ENCODE peak calls at places on chromosome 14, in four cellular contexts. One of them, this sample, is unnamed.

GRCh38 chr14:68047910-68048309 is 228.3 kb downstream of the RAD51B start:
- DNase-seq in HCT116: no peak
- DNase-seq in HL-60: no peak
- DNase-seq in A549: no peak
- DNase-seq in this sample: no peak

GRCh38 chr14:51650721-51651387 is 856 bp upstream of the FRMD6 start:
- DNase-seq in HL-60: no peak
- DNase-seq in HCT116: no peak
- DNase-seq in A549: no peak
- DNase-seq in this sample: peak

GRCh38 chr14:41973178-41973577 is 366.5 kb downstream of the LRFN5 start:
- DNase-seq in A549: no peak
- DNase-seq in HL-60: peak
- DNase-seq in HCT116: no peak
- DNase-seq in this sample: no peak

GRCh38 chr14:68141531-68142088 is 322.0 kb downstream of the RAD51B start:
- DNase-seq in HL-60: no peak
- DNase-seq in HCT116: peak
- DNase-seq in A549: no peak
- DNase-seq in this sample: no peak

GRCh38 chr14:89669209-89669608 is 252.2 kb upstream of the FOXN3 start:
- DNase-seq in A549: no peak
- DNase-seq in HCT116: no peak
- DNase-seq in HL-60: peak
- DNase-seq in this sample: no peak

GRCh38 chr14:33916663-33917565 is 34.0 kb downstream of the EGLN3 start:
- DNase-seq in A549: peak
- DNase-seq in HL-60: no peak
- DNase-seq in HCT116: no peak
- DNase-seq in this sample: no peak

GRCh38 chr14:101979666-101980065 is 15.3 kb downstream of the DYNC1H1 start:
- DNase-seq in HL-60: no peak
- DNase-seq in A549: no peak
- DNase-seq in HCT116: no peak
- DNase-seq in this sample: no peak

GRCh38 chr14:37078131-37078530 is 94.3 kb downstream of the SLC25A21 start:
- DNase-seq in A549: no peak
- DNase-seq in HCT116: no peak
- DNase-seq in HL-60: no peak
- DNase-seq in this sample: no peak

GRCh38 chr14:95482967-95483842 is 33.2 kb downstream of the SYNE3 start:
- DNase-seq in HCT116: peak
- DNase-seq in HL-60: no peak
- DNase-seq in A549: peak
- DNase-seq in this sample: no peak

GRCh38 chr14:50003213-50004021 is 110.5 kb downstream of the ARF6 start:
- DNase-seq in HL-60: no peak
- DNase-seq in A549: peak
- DNase-seq in HCT116: peak
- DNase-seq in this sample: peak

GRCh38 chr14:101797785-101798342 is 36.4 kb downstream of the PPP2R5C start:
- DNase-seq in HL-60: no peak
- DNase-seq in A549: no peak
- DNase-seq in HCT116: no peak
- DNase-seq in this sample: no peak

GRCh38 chr14:88030892-88031291 is 26.0 kb downstream of the GPR65 start:
- DNase-seq in HL-60: no peak
- DNase-seq in A549: no peak
- DNase-seq in HCT116: no peak
- DNase-seq in this sample: no peak

GRCh38 chr14:21231020-21231652 is 38.1 kb downstream of the HNRNPC start:
- DNase-seq in HCT116: no peak
- DNase-seq in HL-60: no peak
- DNase-seq in A549: no peak
- DNase-seq in this sample: no peak

GRCh38 chr14:71731096-71731495 is 201.1 kb upstream of the RGS6 start:
- DNase-seq in HL-60: no peak
- DNase-seq in HCT116: no peak
- DNase-seq in A549: no peak
- DNase-seq in this sample: no peak

GRCh38 chr14:99357856-99358390 is 85.9 kb upstream of the BCL11B start:
- DNase-seq in HL-60: no peak
- DNase-seq in A549: no peak
- DNase-seq in HCT116: no peak
- DNase-seq in this sample: no peak

GRCh38 chr14:96088131-96088880 is 49.1 kb downstream of the C14orf132 start:
- DNase-seq in HCT116: no peak
- DNase-seq in A549: no peak
- DNase-seq in HL-60: no peak
- DNase-seq in this sample: no peak

GRCh38 chr14:90500665-90501370 is 104.0 kb downstream of the CALM1 start:
- DNase-seq in A549: no peak
- DNase-seq in HCT116: no peak
- DNase-seq in HL-60: peak
- DNase-seq in this sample: no peak

GRCh38 chr14:46053221-46053620 is 598.4 kb downstream of the RPL10L start:
- DNase-seq in A549: no peak
- DNase-seq in HL-60: no peak
- DNase-seq in HCT116: no peak
- DNase-seq in this sample: no peak

GRCh38 chr14:65993103-65993502 is 493.1 kb upstream of the CCDC196 start:
- DNase-seq in A549: no peak
- DNase-seq in HCT116: no peak
- DNase-seq in HL-60: no peak
- DNase-seq in this sample: no peak

GRCh38 chr14:81402123-81402495 is 2.0 kb upstream of the STON2 start:
- DNase-seq in HCT116: no peak
- DNase-seq in HL-60: no peak
- DNase-seq in A549: no peak
- DNase-seq in this sample: no peak

GRCh38 chr14:67557118-67557517 is 24.0 kb downstream of the PLEKHH1 start:
- DNase-seq in HL-60: no peak
- DNase-seq in A549: no peak
- DNase-seq in HCT116: no peak
- DNase-seq in this sample: peak

GRCh38 chr14:63045612-63046320 is 508 bp upstream of the KCNH5 start:
- DNase-seq in HCT116: no peak
- DNase-seq in HL-60: no peak
- DNase-seq in A549: peak
- DNase-seq in this sample: peak

GRCh38 chr14:45838597-45838996 is 585.6 kb upstream of the MIS18BP1 start:
- DNase-seq in A549: no peak
- DNase-seq in HL-60: no peak
- DNase-seq in HCT116: no peak
- DNase-seq in this sample: peak

GRCh38 chr14:66746316-66747006 is 238.5 kb downstream of the GPHN start:
- DNase-seq in HCT116: peak
- DNase-seq in HL-60: no peak
- DNase-seq in A549: peak
- DNase-seq in this sample: peak

GRCh38 chr14:96294246-96294645 is 38.2 kb downstream of the BDKRB1 start:
- DNase-seq in HCT116: no peak
- DNase-seq in A549: no peak
- DNase-seq in HL-60: no peak
- DNase-seq in this sample: no peak

GRCh38 chr14:44700184-44700583 is 193.1 kb upstream of the FSCB start:
- DNase-seq in HCT116: no peak
- DNase-seq in HL-60: no peak
- DNase-seq in A549: no peak
- DNase-seq in this sample: no peak

GRCh38 chr14:98904677-98905076 is 367.3 kb downstream of the BCL11B start:
- DNase-seq in HL-60: no peak
- DNase-seq in HCT116: no peak
- DNase-seq in A549: no peak
- DNase-seq in this sample: no peak

DNA sequence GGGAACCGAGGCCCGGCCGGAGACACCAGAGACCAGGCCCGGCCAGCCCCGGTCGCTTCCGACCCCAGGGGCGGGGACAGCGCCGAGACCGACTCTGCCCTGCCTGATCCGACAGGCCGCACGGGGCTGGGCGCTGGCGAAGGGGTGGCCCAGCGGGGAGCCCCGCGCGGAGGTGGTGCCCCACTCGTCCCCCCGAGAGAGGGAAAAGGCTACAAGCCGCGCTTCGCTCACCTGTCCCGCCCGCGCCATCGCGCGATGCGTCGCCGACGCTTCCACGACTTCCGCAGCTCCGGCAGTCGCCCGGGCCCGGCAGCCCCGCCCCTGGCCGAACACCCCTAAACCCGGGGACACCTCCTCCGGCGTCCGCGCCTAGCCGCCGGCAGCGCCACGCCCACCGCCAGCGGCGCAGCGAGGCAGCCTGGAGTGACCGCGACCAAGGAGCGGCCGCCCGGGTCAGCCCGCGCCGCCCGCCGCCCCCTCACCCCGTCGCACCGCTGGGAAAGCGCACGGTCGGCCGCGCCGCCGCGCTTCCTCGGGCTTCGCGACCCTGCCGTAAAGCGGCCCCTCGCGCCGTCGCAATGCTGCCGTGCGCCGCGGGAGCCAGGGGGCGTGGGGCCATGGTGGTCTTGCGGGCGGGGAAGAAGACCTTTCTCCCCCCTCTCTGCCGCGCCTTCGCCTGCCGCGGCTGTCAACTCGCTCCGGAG is at the start of the genes BAG5 and COA8:
- DNase-seq in A549: peak
- DNase-seq in HL-60: peak
- DNase-seq in HCT116: peak
- DNase-seq in this sample: peak
- TF ChIP-seq REST in A549: peak
- TF ChIP-seq REST in HL-60: no peak
- TF ChIP-seq REST in HCT116: no peak
- TF ChIP-seq REST in this sample: no peak

DNA sequence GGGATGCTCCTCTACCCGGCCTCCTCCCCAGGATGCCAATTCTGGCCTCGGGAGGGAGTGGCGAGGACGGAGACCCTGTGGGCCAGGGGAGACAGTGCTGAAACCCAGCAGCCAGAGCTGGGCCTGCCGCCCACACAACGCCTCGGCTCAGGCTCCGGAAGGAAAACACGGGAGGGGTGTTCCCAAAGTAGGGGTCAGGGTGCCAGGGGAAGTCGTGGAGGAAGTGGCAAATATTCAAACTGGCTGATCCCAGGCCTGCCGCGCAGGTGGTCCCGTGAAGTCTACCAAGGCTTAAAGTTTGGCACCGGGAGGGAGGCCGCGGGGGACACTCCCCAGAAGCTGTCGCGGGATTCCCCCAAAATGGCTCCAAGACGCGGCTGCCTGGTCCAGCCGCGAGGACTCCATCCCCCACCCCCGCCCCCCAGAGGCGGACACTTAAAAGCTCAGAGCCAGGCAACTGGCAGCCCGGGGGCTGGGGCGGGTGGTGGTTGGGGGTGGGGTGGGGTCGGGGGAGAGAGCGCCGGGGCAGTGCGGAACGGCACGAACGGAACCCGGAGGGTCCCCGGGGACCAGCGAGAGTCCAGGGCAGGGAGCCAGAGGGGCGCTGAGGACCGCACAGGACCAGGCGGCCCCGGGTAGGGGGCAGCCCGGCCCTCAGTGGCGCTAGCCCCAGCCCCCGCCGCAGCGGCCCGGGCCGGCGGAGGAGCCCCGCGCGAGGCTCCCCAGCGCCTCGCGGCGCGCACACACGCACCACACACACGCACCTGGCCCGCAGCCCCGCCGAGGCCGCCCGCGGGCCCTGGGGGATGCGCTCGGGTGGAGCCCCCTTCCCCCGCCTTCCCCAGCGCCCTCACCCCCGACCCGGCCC is 20.0 kb downstream of the BEGAIN start:
- DNase-seq in HCT116: no peak
- DNase-seq in HL-60: no peak
- DNase-seq in A549: no peak
- DNase-seq in this sample: peak
- H3K4me3 ChIP-seq in HCT116: no peak
- H3K4me3 ChIP-seq in HL-60: no peak
- H3K4me3 ChIP-seq in A549: peak
- H3K4me3 ChIP-seq in this sample: peak

GRCh38 chr14:59313063-59314018 is 124.9 kb downstream of the DAAM1 start:
- DNase-seq in HCT116: no peak
- DNase-seq in HL-60: no peak
- DNase-seq in A549: no peak
- DNase-seq in this sample: no peak

GRCh38 chr14:59317346-59317745 is 128.9 kb downstream of the DAAM1 start:
- DNase-seq in A549: no peak
- DNase-seq in HCT116: no peak
- DNase-seq in HL-60: no peak
- DNase-seq in this sample: no peak

GRCh38 chr14:59317782-59318505 is 129.5 kb downstream of the DAAM1 start:
- DNase-seq in A549: no peak
- DNase-seq in HL-60: no peak
- DNase-seq in HCT116: no peak
- DNase-seq in this sample: no peak

GRCh38 chr14:59314019-59314608 is 125.6 kb downstream of the DAAM1 start:
- DNase-seq in A549: no peak
- DNase-seq in HCT116: no peak
- DNase-seq in HL-60: no peak
- DNase-seq in this sample: no peak

GRCh38 chr14:59314953-59315599 is 126.6 kb downstream of the DAAM1 start:
- DNase-seq in HCT116: no peak
- DNase-seq in A549: no peak
- DNase-seq in HL-60: no peak
- DNase-seq in this sample: no peak
- TF ChIP-seq REST in HCT116: no peak
- TF ChIP-seq REST in A549: no peak
- TF ChIP-seq REST in HL-60: no peak
- TF ChIP-seq REST in this sample: no peak

GRCh38 chr14:94127330-94127729 is 2.1 kb downstream of the IFI27L2 start:
- DNase-seq in A549: no peak
- DNase-seq in HL-60: no peak
- DNase-seq in HCT116: no peak
- DNase-seq in this sample: no peak

GRCh38 chr14:94126800-94127199 is 2.6 kb downstream of the IFI27L2 start:
- DNase-seq in HCT116: no peak
- DNase-seq in A549: no peak
- DNase-seq in HL-60: no peak
- DNase-seq in this sample: no peak

GRCh38 chr14:94129111-94129757 is at the start of gene IFI27L2:
- DNase-seq in A549: peak
- DNase-seq in HCT116: peak
- DNase-seq in HL-60: peak
- DNase-seq in this sample: peak

GRCh38 chr14:94129758-94130414 is 482 bp upstream of the IFI27L2 start:
- DNase-seq in HCT116: peak
- DNase-seq in A549: peak
- DNase-seq in HL-60: no peak
- DNase-seq in this sample: peak

DNA sequence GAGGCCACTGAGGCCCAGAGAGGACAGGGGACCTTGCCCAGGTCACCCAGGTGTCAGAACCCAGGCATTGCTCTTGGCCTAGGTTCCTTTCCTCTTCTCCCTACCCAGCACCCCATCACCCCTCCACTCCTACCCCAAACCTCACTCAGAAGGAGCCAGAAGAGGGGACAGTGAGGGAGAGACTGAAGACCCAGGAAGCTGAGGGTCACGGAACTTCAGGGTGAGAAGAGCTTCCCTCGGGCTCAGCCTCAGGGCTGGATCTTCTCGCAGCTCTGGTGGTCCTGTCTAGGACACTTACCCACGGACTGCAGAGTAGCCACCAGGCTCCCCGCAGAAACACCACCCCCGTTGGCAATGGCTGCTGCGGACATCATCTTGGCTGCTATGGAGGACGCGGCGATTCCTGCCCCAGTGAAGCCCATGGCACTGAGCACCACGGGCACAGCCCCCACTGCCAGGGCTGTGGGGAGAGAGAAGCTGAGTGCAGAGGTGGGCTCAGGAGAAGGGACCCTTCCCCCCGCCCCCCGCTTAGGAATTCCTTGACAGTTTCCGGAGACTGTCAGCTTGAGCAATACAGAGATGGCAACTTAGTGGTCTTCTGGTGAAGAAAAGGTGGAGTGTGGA is 1.1 kb downstream of the IFI27L2 start:
- DNase-seq in HL-60: no peak
- DNase-seq in A549: no peak
- DNase-seq in HCT116: no peak
- DNase-seq in this sample: no peak
- H3K4me3 ChIP-seq in HL-60: no peak
- H3K4me3 ChIP-seq in A549: no peak
- H3K4me3 ChIP-seq in HCT116: peak
- H3K4me3 ChIP-seq in this sample: peak

This sample was measured in GM23338.